ENCODE peak calls at places on chromosome 7, in four cellular contexts. J is K562, D is GM12878, H is H1. U is an unnamed sample.
A peak's percentile ranks its signal among the peaks of the same experiment; 100 is the strongest.

GRCh38 chr7:78141533-78142281 is 343.1 kb downstream of the PHTF2 start:
- DNase-seq in J (no peak), D (no peak), H (no peak), U (peak; percentile 88)

GRCh38 chr7:80259-81236 is 111.8 kb upstream of the FAM20C start:
- DNase-seq in J (no peak), D (no peak), H (no peak), U (no peak)

GRCh38 chr7:117085275-117085674 is 132.0 kb downstream of the ST7 start:
- DNase-seq in J (no peak), D (no peak), H (no peak), U (no peak)

GRCh38 chr7:67251986-67252558 is 255.4 kb downstream of the TYW1 start:
- DNase-seq in J (no peak), D (no peak), H (no peak), U (no peak)

GRCh38 chr7:75743455-75743859 is 4.7 kb upstream of the HIP1 start:
- DNase-seq in J (no peak), D (no peak), H (no peak), U (no peak)

GRCh38 chr7:38321515-38321944 is 48.1 kb upstream of the TARP start:
- DNase-seq in J (no peak), D (no peak), H (no peak), U (peak; percentile 82)

GRCh38 chr7:152543801-152544200 is 108.0 kb upstream of the KMT2C start:
- DNase-seq in J (no peak), D (no peak), H (peak; percentile 59), U (no peak)

GRCh38 chr7:38851321-38851720 is 57.7 kb downstream of the VPS41 start:
- DNase-seq in J (no peak), D (no peak), H (no peak), U (no peak)

GRCh38 chr7:21967500-21968099 is 21.9 kb upstream of the CDCA7L start:
- DNase-seq in J (no peak), D (no peak), H (no peak), U (no peak)

GRCh38 chr7:128192497-128193142 is 48.5 kb upstream of the LEP start:
- DNase-seq in J (no peak), D (no peak), H (no peak), U (no peak)

GRCh38 chr7:126574276-126574675 is 678.5 kb downstream of the GRM8 start:
- DNase-seq in J (no peak), D (no peak), H (no peak), U (no peak)

GRCh38 chr7:55120501-55121198 is 101.8 kb downstream of the EGFR start:
- DNase-seq in J (no peak), D (no peak), H (no peak), U (peak; percentile 90)

GRCh38 chr7:2621061-2621828 is 10.5 kb upstream of the TTYH3 start:
- DNase-seq in J (peak; percentile 42), D (no peak), H (no peak), U (peak; percentile 68)

GRCh38 chr7:30896041-30896440 is 15.6 kb upstream of the AQP1 start:
- DNase-seq in J (peak; percentile 48), D (no peak), H (no peak), U (no peak)

GRCh38 chr7:72336887-72337821 is 75.0 kb downstream of the CALN1 start:
- DNase-seq in J (no peak), D (no peak), H (no peak), U (no peak)

GRCh38 chr7:124072603-124073324 is 39.9 kb upstream of the TMEM229A start:
- DNase-seq in J (no peak), D (no peak), H (no peak), U (peak; percentile 90)

GRCh38 chr7:145779165-145779564 is 337.4 kb upstream of the CNTNAP2 start:
- DNase-seq in J (no peak), D (no peak), H (no peak), U (no peak)

GRCh38 chr7:155860840-155861479 is 48.7 kb upstream of the SHH start:
- DNase-seq in J (no peak), D (no peak), H (no peak), U (peak; percentile 64)

GRCh38 chr7:105097619-105098018 is 83.6 kb downstream of the KMT2E start:
- DNase-seq in J (no peak), D (no peak), H (no peak), U (peak; percentile 96)

GRCh38 chr7:135512135-135512887 is 2.4 kb upstream of the CNOT4 start:
- DNase-seq in J (peak; percentile 79), D (peak; percentile 37), H (no peak), U (peak; percentile 52)

GRCh38 chr7:37930226-37930948 is 9.9 kb downstream of the EPDR1 start:
- DNase-seq in J (no peak), D (no peak), H (no peak), U (no peak)

GRCh38 chr7:47432988-47433895 is 148.7 kb downstream of the TNS3 start:
- DNase-seq in J (no peak), D (no peak), H (no peak), U (no peak)

GRCh38 chr7:146414373-146414772 is 297.8 kb downstream of the CNTNAP2 start:
- DNase-seq in J (no peak), D (no peak), H (peak; percentile 19), U (no peak)

GRCh38 chr7:46032936-46033335 is 111.9 kb upstream of the IGFBP3 start:
- DNase-seq in J (no peak), D (no peak), H (no peak), U (peak; percentile 39)

GRCh38 chr7:47356261-47356660 is 225.7 kb downstream of the TNS3 start:
- DNase-seq in J (no peak), D (no peak), H (no peak), U (no peak)

DNA sequence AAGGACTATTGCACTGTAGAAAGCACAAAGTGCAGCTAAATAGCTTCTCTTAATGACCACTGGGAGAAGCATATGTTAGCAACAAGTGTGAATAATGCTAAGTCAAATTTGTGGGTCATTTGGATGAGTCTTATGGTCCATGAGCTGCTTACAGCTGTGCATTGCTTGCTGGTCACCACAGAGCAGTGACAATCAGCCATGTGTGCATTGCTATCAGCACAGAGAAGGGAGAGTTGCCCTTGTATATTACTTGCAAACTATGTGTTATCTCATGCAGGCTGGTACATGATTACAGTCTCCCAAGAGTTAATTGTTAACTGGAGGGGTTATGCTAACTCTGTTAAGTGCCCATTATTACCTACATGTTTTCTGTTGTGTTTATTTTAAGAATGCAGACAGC is 25.7 kb downstream of the MRPS33 start:
- DNase-seq in J (no peak), D (no peak), H (no peak), U (no peak)
- TF ChIP-seq CHD1 in J (no peak), D (no peak), H (no peak), U (no peak)

GRCh38 chr7:157499835-157500153 is 163.0 kb downstream of the DNAJB6 start:
- DNase-seq in J (no peak), D (no peak), H (no peak), U (no peak)

GRCh38 chr7:157503229-157503628 is 166.4 kb downstream of the DNAJB6 start:
- DNase-seq in J (no peak), D (no peak), H (no peak), U (no peak)

GRCh38 chr7:157500171-157500960 is 163.6 kb downstream of the DNAJB6 start:
- DNase-seq in J (no peak), D (no peak), H (no peak), U (no peak)

GRCh38 chr7:157501576-157501975 is 164.8 kb downstream of the DNAJB6 start:
- DNase-seq in J (no peak), D (no peak), H (no peak), U (no peak)

DNA sequence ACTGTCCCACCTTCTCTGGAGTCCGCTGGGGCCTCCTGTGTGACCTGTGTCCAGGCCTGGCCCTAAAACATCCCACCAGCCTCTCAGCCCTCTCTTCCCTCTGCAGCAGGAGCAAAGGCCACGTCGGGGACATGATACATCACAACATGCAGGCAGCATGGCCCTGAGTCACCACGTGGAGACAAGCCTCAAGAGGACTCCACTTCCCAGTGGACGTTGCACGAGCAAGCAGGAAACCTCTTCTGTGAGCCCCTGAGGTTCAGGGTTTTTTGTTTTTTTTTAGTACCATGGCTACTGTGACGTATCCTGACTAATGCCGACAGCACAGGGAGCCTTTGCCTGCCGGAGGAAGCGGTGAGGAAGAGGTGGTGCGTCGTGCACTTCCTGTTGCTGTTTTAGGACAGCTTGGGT is 165.9 kb downstream of the DNAJB6 start:
- DNase-seq in J (no peak), D (no peak), H (no peak), U (no peak)
- TF ChIP-seq CHD1 in J (no peak), D (no peak), H (no peak), U (no peak)

GRCh38 chr7:150449206-150449956 is 1.0 kb upstream of the GIMAP8 start:
- DNase-seq in J (peak; percentile 12), D (no peak), H (no peak), U (no peak)

GRCh38 chr7:150448789-150449147 is 1.7 kb upstream of the GIMAP8 start:
- DNase-seq in J (peak; percentile 95), D (no peak), H (peak; percentile 47), U (peak; percentile 55)

GRCh38 chr7:150451097-150451793 is 815 bp downstream of the GIMAP8 start:
- DNase-seq in J (no peak), D (peak; percentile 79), H (no peak), U (no peak)

GRCh38 chr7:150451833-150452431 is 1.5 kb downstream of the GIMAP8 start:
- DNase-seq in J (no peak), D (no peak), H (no peak), U (no peak)

GRCh38 chr7:150450491-150450992 is at the start of gene GIMAP8:
- DNase-seq in J (peak; percentile 8), D (no peak), H (no peak), U (no peak)
- TF ChIP-seq CHD1 in J (no peak), D (no peak), H (no peak), U (no peak)

GRCh38 chr7:28068811-28069216 is 111.8 kb downstream of the JAZF1 start:
- DNase-seq in J (no peak), D (no peak), H (no peak), U (peak; percentile 64)
- TF ChIP-seq CHD1 in J (no peak), D (no peak), H (no peak), U (no peak)

GRCh38 chr7:108164946-108165345 is 34.8 kb upstream of the LAMB4 start:
- DNase-seq in J (no peak), D (no peak), H (no peak), U (no peak)
- TF ChIP-seq CHD1 in J (no peak), D (no peak), H (no peak), U (no peak)